ENCODE peak calls at places on chromosomes 16 and 17, in eight cellular contexts. S, R, L, T, B, A, Q and C are unnamed samples.

GRCh38 chr16:3740934-3741333 is 23.6 kb upstream of the TRAP1 start:
- DNase-seq in L (no peak), Q (no peak), T (no peak), R (no peak), B (no peak), S (no peak), A (no peak), C (no peak)

GRCh38 chr17:30816165-30816564 is 8.3 kb downstream of the CRLF3 start:
- DNase-seq in Q (no peak), A (no peak), B (no peak), T (no peak), R (no peak), S (no peak), L (no peak), C (no peak)

GRCh38 chr17:37413875-37414519 is 7.3 kb downstream of the TADA2A start:
- DNase-seq in S (no peak), B (no peak), A (no peak), R (no peak), T (no peak), L (no peak), Q (no peak), C (no peak)

GRCh38 chr17:56146005-56146404 is 7.3 kb upstream of the ANKFN1 start:
- DNase-seq in B (no peak), Q (no peak), A (no peak), S (no peak), T (no peak), R (no peak), L (no peak), C (no peak)

GRCh38 chr16:55297910-55298175 is 26.2 kb upstream of the IRX6 start:
- DNase-seq in B (no peak), T (no peak), L (no peak), Q (no peak), S (no peak), A (no peak), R (peak; percentile 24), C (no peak)

GRCh38 chr16:30104492-30104891 is 8.5 kb upstream of the YPEL3 start:
- DNase-seq in R (peak; percentile 85), S (no peak), B (no peak), Q (no peak), A (no peak), T (no peak), L (no peak), C (no peak)

GRCh38 chr17:74987909-74988711 is 678 bp downstream of the CDR2L start:
- DNase-seq in T (peak; percentile 70), S (peak; percentile 93), L (no peak), Q (peak; percentile 29), B (no peak), R (peak; percentile 77), A (peak; percentile 78), C (peak; percentile 49)

GRCh38 chr17:77736721-77737120 is 221.8 kb upstream of the TNRC6C start:
- DNase-seq in L (no peak), Q (no peak), S (peak; percentile 53), T (no peak), A (no peak), B (no peak), R (no peak), C (no peak)

GRCh38 chr17:64747938-64748540 is 85.9 kb upstream of the SMURF2 start:
- DNase-seq in B (no peak), Q (peak; percentile 11), S (no peak), A (no peak), T (no peak), L (no peak), R (no peak), C (no peak)

GRCh38 chr17:57588086-57588485 is 157.0 kb downstream of the CCDC182 start:
- DNase-seq in S (no peak), L (no peak), A (no peak), R (no peak), Q (no peak), B (no peak), T (no peak), C (no peak)

GRCh38 chr17:82023447-82024241 is 539 bp downstream of the LRRC45 start:
- DNase-seq in B (no peak), S (no peak), L (no peak), Q (no peak), A (peak; percentile 44), R (peak; percentile 16), T (peak; percentile 33), C (no peak)

GRCh38 chr17:79802039-79802735 is 5.3 kb upstream of the CBX8 start:
- DNase-seq in T (no peak), R (no peak), B (no peak), Q (no peak), A (no peak), L (no peak), S (no peak), C (no peak)

GRCh38 chr16:85554791-85555548 is 58.2 kb upstream of the GSE1 start:
- DNase-seq in R (peak; percentile 44), L (peak; percentile 28), A (no peak), S (peak; percentile 87), Q (no peak), B (peak; percentile 75), T (peak; percentile 46), C (no peak)

GRCh38 chr16:51393381-51394005 is 242.4 kb upstream of the SALL1 start:
- DNase-seq in B (no peak), Q (no peak), R (no peak), T (no peak), L (no peak), S (no peak), A (no peak), C (no peak)

GRCh38 chr17:64783556-64784352 is 121.6 kb upstream of the SMURF2 start:
- DNase-seq in A (no peak), R (no peak), L (no peak), S (no peak), T (no peak), B (no peak), Q (no peak), C (no peak)

GRCh38 chr16:14562691-14563491 is 67.2 kb downstream of the PARN start:
- DNase-seq in T (no peak), R (peak; percentile 19), S (peak; percentile 70), A (no peak), L (no peak), B (no peak), Q (no peak), C (no peak)

GRCh38 chr17:69246726-69247375 is 18.2 kb upstream of the ABCA10 start:
- DNase-seq in T (no peak), S (no peak), R (no peak), Q (no peak), A (no peak), L (no peak), B (peak; percentile 35), C (no peak)

GRCh38 chr16:54507091-54507490 is 220.5 kb upstream of the IRX3 start:
- DNase-seq in S (no peak), B (no peak), A (no peak), L (no peak), Q (no peak), T (no peak), R (no peak), C (no peak)

GRCh38 chr17:77831497-77832179 is 126.9 kb upstream of the TNRC6C start:
- DNase-seq in R (peak; percentile 43), A (no peak), Q (peak; percentile 20), S (peak; percentile 76), B (no peak), T (no peak), L (no peak), C (no peak)

GRCh38 chr16:30095166-30096078 is 591 bp downstream of the YPEL3 start:
- DNase-seq in A (no peak), T (no peak), B (no peak), L (no peak), R (no peak), S (no peak), Q (no peak), C (no peak)

GRCh38 chr16:67593288-67593687 is 31.0 kb downstream of the CTCF start:
- DNase-seq in S (no peak), A (no peak), B (no peak), T (no peak), L (no peak), R (no peak), Q (no peak), C (no peak)

GRCh38 chr17:40418428-40418706 is 671 bp upstream of the TOP2A start:
- DNase-seq in R (no peak), T (no peak), Q (no peak), L (no peak), A (peak; percentile 33), S (no peak), B (no peak), C (no peak)

GRCh38 chr16:84600343-84601229 is 17.3 kb downstream of the COTL1 start:
- DNase-seq in R (no peak), B (peak; percentile 79), S (no peak), A (no peak), Q (no peak), T (no peak), L (no peak), C (no peak)

GRCh38 chr16:86568677-86569623 is 2.3 kb downstream of the FOXC2 start:
- DNase-seq in Q (no peak), B (no peak), R (no peak), S (no peak), T (no peak), A (no peak), L (no peak), C (no peak)
- TF ChIP-seq CTCF in Q (no peak), B (no peak), R (no peak), S (no peak), T (no peak), A (no peak), L (no peak), C (no peak)

GRCh38 chr16:527015-527903 is at the start of gene CAPN15:
- DNase-seq in L (peak; percentile 71), Q (peak; percentile 56), R (peak; percentile 93), A (peak; percentile 77), T (peak; percentile 86), B (peak; percentile 92), S (peak; percentile 86), C (peak; percentile 83)
- TF ChIP-seq CTCF in L (no peak), Q (peak; percentile 2), R (peak; percentile 45), A (no peak), T (peak; percentile 19), B (no peak), S (no peak), C (peak; percentile 48)

GRCh38 chr16:56652600-56652999 is 914 bp downstream of the MT1B start:
- DNase-seq in Q (no peak), S (no peak), B (no peak), T (no peak), R (no peak), L (no peak), A (no peak), C (no peak)

GRCh38 chr16:56662357-56663354 is 4.9 kb downstream of the MT1F start:
- DNase-seq in B (no peak), S (no peak), Q (no peak), A (no peak), L (no peak), R (no peak), T (no peak), C (no peak)

GRCh38 chr16:56653218-56653617 is 1.5 kb downstream of the MT1B start:
- DNase-seq in R (no peak), A (no peak), Q (no peak), B (no peak), L (no peak), S (no peak), T (no peak), C (no peak)

GRCh38 chr16:56658476-56658875 is 717 bp downstream of the MT1F start:
- DNase-seq in Q (no peak), R (no peak), S (no peak), T (no peak), A (no peak), L (no peak), B (no peak), C (no peak)

GRCh38 chr16:56657555-56658430 is at the start of gene MT1F:
- DNase-seq in Q (no peak), A (peak; percentile 92), B (peak; percentile 37), R (peak; percentile 83), L (peak; percentile 32), T (no peak), S (peak; percentile 84), C (peak; percentile 25)
- TF ChIP-seq CTCF in Q (no peak), A (no peak), B (no peak), R (no peak), L (no peak), T (no peak), S (no peak), C (no peak)

GRCh38 chr17:65953316-65954147 is 238.4 kb downstream of the CEP112 start:
- DNase-seq in Q (no peak), B (no peak), A (peak; percentile 21), T (no peak), R (no peak), S (no peak), L (no peak), C (no peak)
- TF ChIP-seq CTCF in Q (no peak), B (no peak), A (no peak), T (no peak), R (no peak), S (no peak), L (no peak), C (no peak)